ENCODE peak calls at places on chromosome 20, in five cellular contexts. One of them, this sample, is unnamed.

GRCh38 chr20:44805991-44806729 is 4.2 kb downstream of the RIMS4 start:
- DNase-seq in adipocyte: peak
- DNase-seq in CD4-positive, alpha-beta memory T cell: no peak
- DNase-seq in astrocyte of the spinal cord: peak
- DNase-seq in uterus: peak
- DNase-seq in this sample: peak

GRCh38 chr20:53021934-53022333 is 49.8 kb downstream of the TSHZ2 start:
- DNase-seq in uterus: no peak
- DNase-seq in adipocyte: no peak
- DNase-seq in astrocyte of the spinal cord: no peak
- DNase-seq in CD4-positive, alpha-beta memory T cell: no peak
- DNase-seq in this sample: no peak

GRCh38 chr20:8223096-8223870 is 91.2 kb downstream of the PLCB1 start:
- DNase-seq in astrocyte of the spinal cord: peak
- DNase-seq in adipocyte: peak
- DNase-seq in uterus: no peak
- DNase-seq in CD4-positive, alpha-beta memory T cell: no peak
- DNase-seq in this sample: no peak

GRCh38 chr20:5364136-5364821 is 47.5 kb upstream of the PROKR2 start:
- DNase-seq in CD4-positive, alpha-beta memory T cell: no peak
- DNase-seq in astrocyte of the spinal cord: no peak
- DNase-seq in uterus: no peak
- DNase-seq in adipocyte: no peak
- DNase-seq in this sample: no peak

GRCh38 chr20:50519036-50519780 is 9.0 kb downstream of the PTPN1 start:
- DNase-seq in uterus: no peak
- DNase-seq in astrocyte of the spinal cord: no peak
- DNase-seq in adipocyte: peak
- DNase-seq in CD4-positive, alpha-beta memory T cell: peak
- DNase-seq in this sample: no peak

GRCh38 chr20:25225642-25226432 is 22.0 kb upstream of the PYGB start:
- DNase-seq in CD4-positive, alpha-beta memory T cell: no peak
- DNase-seq in uterus: no peak
- DNase-seq in adipocyte: no peak
- DNase-seq in astrocyte of the spinal cord: no peak
- DNase-seq in this sample: no peak

GRCh38 chr20:9966966-9967365 is 67.8 kb upstream of the ANKEF1 start:
- DNase-seq in uterus: no peak
- DNase-seq in CD4-positive, alpha-beta memory T cell: no peak
- DNase-seq in adipocyte: peak
- DNase-seq in astrocyte of the spinal cord: no peak
- DNase-seq in this sample: no peak

GRCh38 chr20:8670900-8671229 is 398.0 kb upstream of the PLCB4 start:
- DNase-seq in adipocyte: peak
- DNase-seq in CD4-positive, alpha-beta memory T cell: no peak
- DNase-seq in uterus: no peak
- DNase-seq in astrocyte of the spinal cord: no peak
- DNase-seq in this sample: peak

GRCh38 chr20:31630187-31630790 is 7.4 kb upstream of the COX4I2 start:
- DNase-seq in adipocyte: no peak
- DNase-seq in astrocyte of the spinal cord: no peak
- DNase-seq in CD4-positive, alpha-beta memory T cell: no peak
- DNase-seq in uterus: no peak
- DNase-seq in this sample: no peak

GRCh38 chr20:23178806-23179205 is 92.7 kb upstream of the CD93 start:
- DNase-seq in astrocyte of the spinal cord: peak
- DNase-seq in uterus: no peak
- DNase-seq in adipocyte: no peak
- DNase-seq in CD4-positive, alpha-beta memory T cell: no peak
- DNase-seq in this sample: peak

GRCh38 chr20:33370296-33370695 is 31.0 kb downstream of the CDK5RAP1 start:
- DNase-seq in astrocyte of the spinal cord: no peak
- DNase-seq in adipocyte: no peak
- DNase-seq in CD4-positive, alpha-beta memory T cell: peak
- DNase-seq in uterus: no peak
- DNase-seq in this sample: no peak

GRCh38 chr20:13839421-13840092 is 54.7 kb downstream of the NDUFAF5 start:
- DNase-seq in CD4-positive, alpha-beta memory T cell: no peak
- DNase-seq in adipocyte: peak
- DNase-seq in astrocyte of the spinal cord: peak
- DNase-seq in uterus: no peak
- DNase-seq in this sample: no peak

GRCh38 chr20:7734216-7734615 is 206.0 kb downstream of the HAO1 start:
- DNase-seq in CD4-positive, alpha-beta memory T cell: no peak
- DNase-seq in astrocyte of the spinal cord: no peak
- DNase-seq in adipocyte: no peak
- DNase-seq in uterus: no peak
- DNase-seq in this sample: no peak

GRCh38 chr20:45358282-45359068 is 4.5 kb upstream of the SYS1 start:
- DNase-seq in astrocyte of the spinal cord: peak
- DNase-seq in adipocyte: peak
- DNase-seq in uterus: peak
- DNase-seq in CD4-positive, alpha-beta memory T cell: no peak
- DNase-seq in this sample: peak

GRCh38 chr20:23125159-23125558 is 39.0 kb upstream of the CD93 start:
- DNase-seq in adipocyte: no peak
- DNase-seq in CD4-positive, alpha-beta memory T cell: no peak
- DNase-seq in astrocyte of the spinal cord: no peak
- DNase-seq in uterus: no peak
- DNase-seq in this sample: no peak

GRCh38 chr20:41524980-41525613 is 93.1 kb downstream of the CHD6 start:
- DNase-seq in uterus: peak
- DNase-seq in astrocyte of the spinal cord: peak
- DNase-seq in adipocyte: peak
- DNase-seq in CD4-positive, alpha-beta memory T cell: no peak
- DNase-seq in this sample: no peak

GRCh38 chr20:5947276-5947675 is 3.1 kb downstream of the TRMT6 start:
- DNase-seq in adipocyte: no peak
- DNase-seq in CD4-positive, alpha-beta memory T cell: no peak
- DNase-seq in uterus: no peak
- DNase-seq in astrocyte of the spinal cord: no peak
- DNase-seq in this sample: no peak

GRCh38 chr20:6635034-6635736 is 132.3 kb upstream of the BMP2 start:
- DNase-seq in CD4-positive, alpha-beta memory T cell: no peak
- DNase-seq in adipocyte: no peak
- DNase-seq in astrocyte of the spinal cord: no peak
- DNase-seq in uterus: no peak
- DNase-seq in this sample: no peak

GRCh38 chr20:10807013-10807412 is 133.2 kb upstream of the JAG1 start:
- DNase-seq in uterus: no peak
- DNase-seq in astrocyte of the spinal cord: no peak
- DNase-seq in adipocyte: no peak
- DNase-seq in CD4-positive, alpha-beta memory T cell: no peak
- DNase-seq in this sample: no peak

GRCh38 chr20:63133481-63134091 is 82.3 kb downstream of the YTHDF1 start:
- DNase-seq in CD4-positive, alpha-beta memory T cell: no peak
- DNase-seq in uterus: no peak
- DNase-seq in adipocyte: no peak
- DNase-seq in astrocyte of the spinal cord: no peak
- DNase-seq in this sample: no peak

GRCh38 chr20:50191065-50191565 is 485 bp downstream of the CEBPB start:
- DNase-seq in astrocyte of the spinal cord: no peak
- DNase-seq in uterus: no peak
- DNase-seq in adipocyte: no peak
- DNase-seq in CD4-positive, alpha-beta memory T cell: peak
- DNase-seq in this sample: peak

GRCh38 chr20:52630138-52630537 is 342.0 kb upstream of the TSHZ2 start:
- DNase-seq in astrocyte of the spinal cord: no peak
- DNase-seq in CD4-positive, alpha-beta memory T cell: no peak
- DNase-seq in adipocyte: no peak
- DNase-seq in uterus: no peak
- DNase-seq in this sample: no peak

GRCh38 chr20:64196831-64197418 is 32.7 kb downstream of the MYT1 start:
- DNase-seq in uterus: no peak
- DNase-seq in astrocyte of the spinal cord: no peak
- DNase-seq in CD4-positive, alpha-beta memory T cell: no peak
- DNase-seq in adipocyte: no peak
- DNase-seq in this sample: no peak
- H3K4me3 ChIP-seq in uterus: no peak
- H3K4me3 ChIP-seq in astrocyte of the spinal cord: no peak
- H3K4me3 ChIP-seq in CD4-positive, alpha-beta memory T cell: no peak
- H3K4me3 ChIP-seq in adipocyte: no peak
- H3K4me3 ChIP-seq in this sample: no peak

GRCh38 chr20:57375652-57376230 is 15.5 kb upstream of the RBM38 start:
- DNase-seq in CD4-positive, alpha-beta memory T cell: no peak
- DNase-seq in adipocyte: no peak
- DNase-seq in uterus: no peak
- DNase-seq in astrocyte of the spinal cord: no peak
- DNase-seq in this sample: no peak
- H3K4me3 ChIP-seq in CD4-positive, alpha-beta memory T cell: no peak
- H3K4me3 ChIP-seq in adipocyte: no peak
- H3K4me3 ChIP-seq in uterus: no peak
- H3K4me3 ChIP-seq in astrocyte of the spinal cord: no peak
- H3K4me3 ChIP-seq in this sample: no peak

DNA sequence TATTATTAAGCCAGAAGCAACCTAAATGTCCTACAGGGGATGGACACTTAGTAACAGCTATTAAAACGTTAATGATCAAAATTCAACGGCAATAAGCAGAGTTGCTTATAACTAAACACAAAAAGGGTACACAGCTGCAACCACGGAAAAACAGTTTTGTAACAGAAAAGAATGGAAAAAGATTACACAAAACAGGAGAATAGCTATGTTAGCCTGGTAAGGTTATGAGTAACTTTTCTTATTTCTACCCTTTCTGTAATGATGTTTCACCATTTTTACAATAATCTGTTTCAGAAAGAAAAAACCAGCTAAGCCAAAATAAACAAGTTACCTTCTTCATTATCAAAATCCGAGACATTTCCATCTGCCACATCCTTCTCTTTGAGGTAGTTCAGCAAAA is 27.4 kb downstream of the TTI1 start:
- DNase-seq in astrocyte of the spinal cord: no peak
- DNase-seq in uterus: no peak
- DNase-seq in CD4-positive, alpha-beta memory T cell: no peak
- DNase-seq in adipocyte: no peak
- DNase-seq in this sample: no peak
- H3K4me3 ChIP-seq in astrocyte of the spinal cord: no peak
- H3K4me3 ChIP-seq in uterus: no peak
- H3K4me3 ChIP-seq in CD4-positive, alpha-beta memory T cell: no peak
- H3K4me3 ChIP-seq in adipocyte: no peak
- H3K4me3 ChIP-seq in this sample: no peak

GRCh38 chr20:12744026-12744425 is 264.7 kb upstream of the SPTLC3 start:
- DNase-seq in adipocyte: no peak
- DNase-seq in astrocyte of the spinal cord: no peak
- DNase-seq in uterus: no peak
- DNase-seq in CD4-positive, alpha-beta memory T cell: no peak
- DNase-seq in this sample: no peak
- H3K4me3 ChIP-seq in adipocyte: no peak
- H3K4me3 ChIP-seq in astrocyte of the spinal cord: no peak
- H3K4me3 ChIP-seq in uterus: no peak
- H3K4me3 ChIP-seq in CD4-positive, alpha-beta memory T cell: no peak
- H3K4me3 ChIP-seq in this sample: no peak

DNA sequence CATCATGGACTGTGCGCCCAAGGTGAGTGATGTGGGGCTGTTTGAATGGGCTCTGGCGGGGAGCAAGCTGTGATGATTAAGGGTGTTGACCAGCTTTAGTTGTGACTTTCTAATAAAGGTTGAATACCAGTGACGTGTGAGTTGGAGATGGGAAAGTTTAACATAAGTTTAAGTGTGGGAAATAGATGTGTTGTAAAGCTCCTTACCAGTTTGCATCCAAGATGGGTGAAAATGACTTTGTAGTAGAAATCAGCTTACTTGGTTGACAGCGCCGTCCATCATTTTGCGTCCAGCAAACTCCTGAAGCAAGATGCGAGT is 372 bp downstream of the CASS4 start:
- DNase-seq in adipocyte: no peak
- DNase-seq in astrocyte of the spinal cord: no peak
- DNase-seq in CD4-positive, alpha-beta memory T cell: no peak
- DNase-seq in uterus: no peak
- DNase-seq in this sample: no peak
- H3K4me3 ChIP-seq in adipocyte: peak
- H3K4me3 ChIP-seq in astrocyte of the spinal cord: peak
- H3K4me3 ChIP-seq in CD4-positive, alpha-beta memory T cell: peak
- H3K4me3 ChIP-seq in uterus: no peak
- H3K4me3 ChIP-seq in this sample: no peak

DNA sequence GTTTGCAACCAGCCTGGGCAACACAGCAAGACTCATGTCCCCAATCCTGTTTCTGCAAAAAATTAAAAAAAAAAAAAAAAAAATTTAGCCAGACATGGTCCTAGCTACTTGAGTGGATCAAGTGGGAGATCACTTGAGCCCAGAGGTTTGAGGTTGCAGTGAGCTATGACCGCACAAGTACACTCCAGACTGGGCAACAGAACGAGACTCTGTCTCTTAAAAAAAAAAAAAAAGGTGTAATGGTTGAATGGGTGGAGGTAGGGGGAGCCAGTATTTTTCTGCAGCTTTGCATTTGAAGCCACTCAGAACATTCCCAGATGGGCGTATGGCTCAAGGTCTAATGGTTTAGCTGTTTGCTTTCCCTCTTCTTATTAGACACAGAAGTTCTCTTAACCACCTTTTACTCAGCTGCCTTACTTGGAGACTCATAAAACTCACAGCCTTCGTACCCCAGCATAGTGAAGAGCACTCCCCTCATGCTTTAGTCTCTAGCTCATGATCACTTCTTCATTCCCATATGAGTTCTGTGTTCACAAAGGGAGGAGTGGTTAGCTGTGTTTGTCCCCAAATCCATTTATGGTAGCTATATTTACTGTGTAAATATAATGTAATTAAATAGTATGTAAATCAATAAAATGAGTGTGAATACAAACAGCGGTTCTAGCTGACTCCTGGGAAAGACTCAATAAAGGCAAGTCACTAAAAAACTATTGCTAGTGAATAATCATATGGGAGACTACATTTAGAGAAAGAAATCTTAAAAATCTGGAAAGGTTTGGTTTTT is 9.0 kb downstream of the FKBP1A start:
- DNase-seq in CD4-positive, alpha-beta memory T cell: no peak
- DNase-seq in uterus: no peak
- DNase-seq in astrocyte of the spinal cord: no peak
- DNase-seq in adipocyte: no peak
- DNase-seq in this sample: no peak
- H3K4me3 ChIP-seq in CD4-positive, alpha-beta memory T cell: no peak
- H3K4me3 ChIP-seq in uterus: no peak
- H3K4me3 ChIP-seq in astrocyte of the spinal cord: no peak
- H3K4me3 ChIP-seq in adipocyte: no peak
- H3K4me3 ChIP-seq in this sample: no peak

DNA sequence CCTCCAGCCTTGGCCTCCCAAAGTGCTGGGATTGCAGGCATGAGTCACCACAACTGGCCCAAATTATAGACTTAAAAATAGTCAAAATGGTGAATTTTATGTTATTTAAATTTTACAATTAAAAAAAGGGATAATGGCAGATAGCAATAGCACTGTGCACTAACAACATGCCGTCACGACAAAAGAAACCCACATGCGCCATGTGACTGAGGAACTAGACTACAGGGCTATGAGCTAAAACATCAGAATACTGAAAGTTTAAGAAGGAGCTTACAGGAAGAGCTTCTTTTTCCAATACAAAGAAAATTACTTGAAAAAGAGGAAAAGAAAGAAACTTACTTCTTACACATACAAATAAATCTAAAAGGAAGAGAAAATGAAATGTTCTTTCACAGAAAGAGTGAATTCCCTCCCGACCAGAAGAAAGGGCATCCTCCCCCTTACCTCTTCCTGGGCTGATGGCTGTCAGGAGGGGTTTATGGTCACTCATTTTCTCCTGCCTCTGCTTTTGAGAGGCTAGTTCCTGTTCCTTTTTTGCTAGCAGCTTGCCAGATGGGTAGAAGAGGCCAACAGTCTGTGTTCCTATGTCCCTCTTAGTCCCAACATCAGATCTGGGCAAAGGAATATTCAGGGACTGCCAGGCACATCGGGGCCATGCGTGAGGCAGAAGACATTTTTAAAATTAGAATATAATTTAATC is 54.5 kb downstream of the DZANK1 start:
- DNase-seq in astrocyte of the spinal cord: no peak
- DNase-seq in adipocyte: no peak
- DNase-seq in CD4-positive, alpha-beta memory T cell: no peak
- DNase-seq in uterus: no peak
- DNase-seq in this sample: no peak
- H3K4me3 ChIP-seq in astrocyte of the spinal cord: no peak
- H3K4me3 ChIP-seq in adipocyte: no peak
- H3K4me3 ChIP-seq in CD4-positive, alpha-beta memory T cell: no peak
- H3K4me3 ChIP-seq in uterus: no peak
- H3K4me3 ChIP-seq in this sample: no peak